ENCODE peak calls at places on chromosomes 6 and 20, in five cellular contexts. Z, V, U, D and P are unnamed samples. For H3K27me3, the result is how much of the 10 kb centered on the place peaks cover.

GRCh38 chr20:50470249-50470858 is 39.8 kb upstream of the PTPN1 start:
- DNase-seq in Z (no peak), V (no peak), U (no peak), D (no peak), P (no peak)

GRCh38 chr6:89452269-89452668 is 19.3 kb downstream of the ANKRD6 start:
- DNase-seq in Z (no peak), V (no peak), U (no peak), D (no peak), P (no peak)

GRCh38 chr20:63520594-63520938 is at the start of gene PPDPF:
- DNase-seq in Z (peak), V (no peak), U (peak), D (peak), P (peak)

GRCh38 chr20:61450549-61450948 is 198.5 kb downstream of the CDH4 start:
- DNase-seq in Z (no peak), V (no peak), U (no peak), D (no peak), P (no peak)

GRCh38 chr6:126548301-126548700 is 208.4 kb downstream of the CENPW start:
- DNase-seq in Z (no peak), V (no peak), U (no peak), D (no peak), P (no peak)

GRCh38 chr6:37351027-37351426 is 2.8 kb upstream of the RNF8 start:
- DNase-seq in Z (no peak), V (no peak), U (no peak), D (no peak), P (no peak)

GRCh38 chr20:32470025-32470861 is 112.1 kb downstream of the ASXL1 start:
- DNase-seq in Z (peak), V (peak), U (peak), D (no peak), P (peak)

GRCh38 chr20:32727663-32728062 is 15.6 kb downstream of the COMMD7 start:
- DNase-seq in Z (no peak), V (no peak), U (no peak), D (peak), P (peak)

GRCh38 chr20:35632539-35633115 is 17.0 kb downstream of the SPAG4 start:
- DNase-seq in Z (no peak), V (no peak), U (no peak), D (no peak), P (no peak)

GRCh38 chr20:38728911-38729642 is 4.8 kb downstream of the SLC32A1 start:
- DNase-seq in Z (no peak), V (peak), U (no peak), D (no peak), P (no peak)

GRCh38 chr6:13558718-13559117 is 15.7 kb upstream of the SIRT5 start:
- DNase-seq in Z (no peak), V (no peak), U (no peak), D (peak), P (no peak)

GRCh38 chr6:4870821-4871494 is 94.8 kb downstream of the CDYL start:
- DNase-seq in Z (no peak), V (no peak), U (no peak), D (no peak), P (no peak)

GRCh38 chr20:5877128-5877527 is 73.2 kb downstream of the TRMT6 start:
- DNase-seq in Z (no peak), V (no peak), U (no peak), D (no peak), P (no peak)

GRCh38 chr6:19444481-19444880 is 392.7 kb upstream of the ID4 start:
- DNase-seq in Z (no peak), V (no peak), U (no peak), D (no peak), P (peak)

GRCh38 chr20:58691773-58692578 is 624 bp upstream of the NPEPL1 start:
- DNase-seq in Z (no peak), V (no peak), U (no peak), D (no peak), P (no peak)

GRCh38 chr6:160950507-160950906 is 41.1 kb upstream of the MAP3K4 start:
- DNase-seq in Z (no peak), V (no peak), U (peak), D (no peak), P (peak)

GRCh38 chr6:48378874-48379407 is 267.9 kb upstream of the PTCHD4 start:
- DNase-seq in Z (no peak), V (no peak), U (no peak), D (no peak), P (no peak)

GRCh38 chr20:43545837-43546578 is 12.8 kb upstream of the SGK2 start:
- DNase-seq in Z (no peak), V (no peak), U (no peak), D (no peak), P (no peak)

GRCh38 chr6:139433647-139434419 is 59.4 kb upstream of the CITED2 start:
- DNase-seq in Z (no peak), V (no peak), U (no peak), D (no peak), P (no peak)

GRCh38 chr6:38713812-38714211 is 1.3 kb upstream of the DNAH8 start:
- DNase-seq in Z (no peak), V (peak), U (no peak), D (no peak), P (no peak)

GRCh38 chr6:88491266-88491665 is 325.1 kb upstream of the CNR1 start:
- DNase-seq in Z (no peak), V (no peak), U (no peak), D (no peak), P (no peak)

GRCh38 chr6:42012501-42013133 is 37.7 kb upstream of the TAF8 start:
- DNase-seq in Z (no peak), V (no peak), U (no peak), D (no peak), P (no peak)

GRCh38 chr6:82370788-82371187 is 7.2 kb downstream of the TPBG start:
- DNase-seq in Z (no peak), V (peak), U (no peak), D (no peak), P (no peak)

GRCh38 chr6:106694343-106694742 is 65.0 kb downstream of the QRSL1 start:
- DNase-seq in Z (no peak), V (no peak), U (no peak), D (no peak), P (no peak)

GRCh38 chr6:106692112-106692822 is 62.9 kb downstream of the QRSL1 start:
- DNase-seq in Z (no peak), V (peak), U (peak), D (peak), P (no peak)

GRCh38 chr6:106693343-106693742 is 64.0 kb downstream of the QRSL1 start:
- DNase-seq in Z (no peak), V (no peak), U (no peak), D (no peak), P (no peak)

GRCh38 chr6:106688177-106688951 is 59.0 kb downstream of the QRSL1 start:
- DNase-seq in Z (no peak), V (no peak), U (no peak), D (no peak), P (no peak)

DNA sequence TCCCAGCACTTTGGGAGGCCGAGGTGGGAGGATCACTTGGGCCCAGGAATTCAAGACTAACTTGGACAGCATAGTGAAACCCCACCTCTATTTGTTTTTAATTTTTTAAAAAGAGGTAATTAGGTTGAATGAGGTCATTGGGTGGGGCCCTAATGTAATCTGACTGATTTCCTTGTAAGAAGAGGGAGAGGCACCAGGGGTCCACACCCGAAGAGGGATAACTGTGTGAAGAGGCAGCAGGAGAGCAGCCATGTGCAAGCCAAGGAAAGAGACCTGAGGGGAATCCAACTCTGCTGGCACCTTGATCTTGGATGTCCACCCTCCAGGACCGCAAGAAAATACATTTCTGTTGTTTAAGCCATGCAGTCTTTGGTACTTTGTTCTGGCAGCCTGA is 63.4 kb downstream of the QRSL1 start:
- DNase-seq in Z (no peak), V (no peak), U (no peak), D (no peak), P (no peak)
- H3K27ac ChIP-seq in Z (no peak), V (peak), U (peak), D (no peak), P (no peak)

GRCh38 chr6:7725412-7725811 is 487 bp upstream of the BMP6 start:
- DNase-seq in Z (no peak), V (no peak), U (no peak), D (no peak), P (no peak)
- H3K27me3 ChIP-seq in Z (under half), V (half or more), U (under half), D (under half), P (half or more)

GRCh38 chr6:108263371-108263770 is 2.5 kb upstream of the SNX3 start:
- DNase-seq in Z (no peak), V (no peak), U (no peak), D (no peak), P (no peak)

GRCh38 chr6:108260126-108260808 is 573 bp downstream of the SNX3 start:
- DNase-seq in Z (no peak), V (peak), U (peak), D (peak), P (peak)

DNA sequence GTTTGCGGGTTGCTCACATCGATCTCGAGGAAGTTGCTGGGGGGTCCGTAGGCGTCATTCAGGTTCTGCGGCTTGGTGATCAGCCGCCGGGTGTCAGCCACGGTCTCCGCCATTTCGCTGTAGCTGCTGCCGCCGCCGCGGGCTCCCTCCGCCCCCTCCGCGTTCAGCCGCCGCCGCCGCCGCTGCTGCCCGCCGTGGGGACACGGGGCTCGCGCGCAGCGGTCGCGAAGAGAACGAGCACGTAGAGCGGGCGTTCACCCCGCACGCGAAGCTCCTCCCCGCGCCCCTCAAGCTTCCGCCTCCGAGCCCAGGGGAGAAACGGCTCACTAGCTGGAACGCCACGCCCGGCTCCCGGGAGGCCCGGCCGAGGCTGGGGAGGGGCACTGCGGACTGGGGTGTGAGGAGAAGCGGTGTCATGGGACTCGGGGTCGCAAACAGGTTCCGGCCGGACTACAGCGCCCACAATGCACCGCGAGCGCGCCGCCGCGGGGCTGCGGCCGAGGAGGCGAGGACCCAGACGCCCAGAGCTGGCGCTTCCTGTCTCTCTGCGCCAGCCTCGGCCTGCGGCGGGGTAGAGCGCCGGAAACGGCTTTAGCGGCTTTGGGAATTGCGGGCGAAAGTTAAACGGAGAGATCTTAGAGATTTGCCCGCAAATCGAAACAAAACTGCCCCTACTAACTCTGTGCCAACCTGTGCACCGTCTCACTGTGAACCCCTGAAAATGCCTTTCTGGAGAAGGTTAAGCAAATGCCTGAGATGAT is at the start of gene SNX3:
- DNase-seq in Z (peak), V (peak), U (peak), D (peak), P (peak)
- H3K27ac ChIP-seq in Z (peak), V (peak), U (peak), D (peak), P (peak)

GRCh38 chr6:128822271-128822670 is 60.7 kb upstream of the LAMA2 start:
- DNase-seq in Z (no peak), V (no peak), U (no peak), D (no peak), P (no peak)

GRCh38 chr6:128826606-128827005 is 56.3 kb upstream of the LAMA2 start:
- DNase-seq in Z (no peak), V (no peak), U (no peak), D (no peak), P (no peak)

DNA sequence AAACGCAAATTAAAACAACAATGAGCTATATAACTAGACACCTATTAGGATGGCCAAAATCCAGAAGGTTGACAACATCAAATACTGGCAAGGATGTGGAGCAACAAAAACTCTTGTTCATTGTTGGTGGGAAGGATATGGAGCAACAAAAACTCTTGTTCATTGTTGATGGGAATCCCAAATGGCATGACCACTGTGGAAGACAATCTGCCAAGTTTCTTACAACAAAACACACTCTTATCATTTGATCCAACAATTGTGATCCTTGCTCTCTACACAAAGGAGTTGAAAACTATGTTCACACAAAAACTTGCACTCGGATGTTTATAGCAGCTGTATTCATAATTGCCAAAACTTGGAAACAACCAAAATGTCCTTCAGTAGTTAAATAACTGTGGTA is 61.8 kb upstream of the LAMA2 start:
- DNase-seq in Z (no peak), V (no peak), U (no peak), D (no peak), P (no peak)
- H3K27me3 ChIP-seq in Z (under half), V (under half), U (under half), D (under half), P (under half)

GRCh38 chr6:129184808-129185366 is 301.9 kb downstream of the LAMA2 start:
- DNase-seq in Z (no peak), V (no peak), U (no peak), D (no peak), P (no peak)
- H3K27ac ChIP-seq in Z (no peak), V (no peak), U (no peak), D (no peak), P (no peak)